ENCODE peak calls at places on chromosomes 4 and X, in nine cellular contexts. O is foreskin fibroblast, V is upper lobe of right lung, J is IMR-90, L is AG04449, K is GM13977, I is omental fat pad, C is fibroblast of lung, A is H9. T is an unnamed sample.

GRCh38 chr4:110869114-110869513 is 246.2 kb upstream of the PITX2 start:
- DNase-seq in O (peak), V (no peak), J (peak), L (peak), K (no peak), I (no peak), C (peak), A (no peak), T (no peak)

GRCh38 chr4:87112063-87112462 is 108.4 kb downstream of the KLHL8 start:
- DNase-seq in O (no peak), V (no peak), J (peak), L (no peak), K (no peak), I (no peak), C (no peak), A (no peak), T (no peak)

GRCh38 chr4:40953253-40954118 is 203.7 kb downstream of the NSUN7 start:
- DNase-seq in O (peak), V (no peak), J (no peak), L (no peak), K (no peak), I (no peak), C (no peak), A (no peak), T (no peak)

GRCh38 chr4:27692098-27692679 is 831.5 kb downstream of the STIM2 start:
- DNase-seq in O (no peak), V (no peak), J (peak), L (no peak), K (peak), I (no peak), C (peak), A (peak), T (no peak)

GRCh38 chrX:139203681-139204575 is 326.6 kb upstream of the F9 start:
- DNase-seq in O (no peak), V (peak), J (no peak), L (no peak), K (no peak), I (no peak), C (peak), A (no peak), T (peak)

GRCh38 chr4:7462509-7462971 is 27.8 kb upstream of the PSAPL1 start:
- DNase-seq in O (peak), V (no peak), J (peak), L (no peak), K (no peak), I (no peak), C (peak), A (peak), T (no peak)

GRCh38 chr4:112063260-112063659 is 82.0 kb upstream of the FAM241A start:
- DNase-seq in O (no peak), V (no peak), J (no peak), L (no peak), K (no peak), I (no peak), C (no peak), A (no peak), T (no peak)

GRCh38 chr4:76017056-76017686 is 6.1 kb downstream of the CXCL10 start:
- DNase-seq in O (no peak), V (no peak), J (no peak), L (no peak), K (no peak), I (no peak), C (no peak), A (no peak), T (no peak)

GRCh38 chr4:26687728-26688127 is 103.8 kb downstream of the TBC1D19 start:
- DNase-seq in O (peak), V (no peak), J (peak), L (peak), K (no peak), I (no peak), C (peak), A (no peak), T (no peak)

GRCh38 chrX:103343105-103343504 is 13.1 kb downstream of the TCEAL7 start:
- DNase-seq in O (peak), V (no peak), J (peak), L (no peak), K (peak), I (no peak), C (peak), A (no peak), T (no peak)

GRCh38 chr4:7325541-7325940 is 109.2 kb downstream of the PSAPL1 start:
- DNase-seq in O (no peak), V (no peak), J (no peak), L (no peak), K (no peak), I (no peak), C (no peak), A (no peak), T (no peak)

GRCh38 chrX:42748067-42748850 is 29.7 kb downstream of the PPP1R2C start:
- DNase-seq in O (peak), V (no peak), J (peak), L (no peak), K (no peak), I (no peak), C (peak), A (no peak), T (no peak)

GRCh38 chr4:108398836-108399235 is 221.5 kb upstream of the RPL34 start:
- DNase-seq in O (no peak), V (no peak), J (no peak), L (no peak), K (no peak), I (no peak), C (no peak), A (no peak), T (no peak)

GRCh38 chr4:71429106-71429505 is 90.3 kb downstream of the SLC4A4 start:
- DNase-seq in O (no peak), V (no peak), J (no peak), L (no peak), K (no peak), I (no peak), C (no peak), A (no peak), T (no peak)

GRCh38 chrX:153592966-153593688 is 5.8 kb downstream of the CCNQ start:
- DNase-seq in O (no peak), V (no peak), J (no peak), L (no peak), K (no peak), I (no peak), C (no peak), A (no peak), T (no peak)

GRCh38 chr4:158496030-158496741 is 25.5 kb upstream of the RXFP1 start:
- DNase-seq in O (no peak), V (peak), J (no peak), L (no peak), K (peak), I (peak), C (no peak), A (peak), T (peak)

GRCh38 chr4:46390353-46391058 is 578 bp upstream of the GABRA2 start:
- DNase-seq in O (no peak), V (no peak), J (no peak), L (no peak), K (no peak), I (no peak), C (no peak), A (peak), T (no peak)

GRCh38 chrX:16978193-16978984 is 31.9 kb downstream of the REPS2 start:
- DNase-seq in O (no peak), V (no peak), J (no peak), L (no peak), K (no peak), I (no peak), C (no peak), A (no peak), T (no peak)

GRCh38 chrX:110338850-110339373 is 19.7 kb upstream of the RTL9 start:
- DNase-seq in O (no peak), V (no peak), J (no peak), L (no peak), K (no peak), I (no peak), C (no peak), A (no peak), T (no peak)

GRCh38 chr4:8315343-8316250 is 46.0 kb downstream of the HTRA3 start:
- DNase-seq in O (peak), V (peak), J (peak), L (peak), K (no peak), I (no peak), C (peak), A (peak), T (peak)

GRCh38 chrX:43559643-43560042 is 96.5 kb upstream of the MAOA start:
- DNase-seq in O (peak), V (no peak), J (peak), L (no peak), K (no peak), I (no peak), C (peak), A (peak), T (peak)

GRCh38 chrX:109638158-109638557 is 13.2 kb upstream of the KCNE5 start:
- DNase-seq in O (no peak), V (no peak), J (no peak), L (no peak), K (no peak), I (no peak), C (no peak), A (no peak), T (no peak)

GRCh38 chr4:156293657-156294297 is 340.1 kb upstream of the CTSO start:
- DNase-seq in O (peak), V (no peak), J (peak), L (peak), K (no peak), I (no peak), C (peak), A (no peak), T (no peak)

GRCh38 chrX:130109429-130110378 is 593 bp downstream of the ELF4 start:
- DNase-seq in O (no peak), V (no peak), J (peak), L (no peak), K (no peak), I (no peak), C (no peak), A (no peak), T (no peak)

GRCh38 chr4:85807247-85807915 is 332.4 kb downstream of the ARHGAP24 start:
- DNase-seq in O (peak), V (no peak), J (no peak), L (no peak), K (no peak), I (no peak), C (peak), A (no peak), T (no peak)

GRCh38 chr4:41507292-41507933 is 30.5 kb upstream of the LIMCH1 start:
- DNase-seq in O (no peak), V (no peak), J (no peak), L (peak), K (no peak), I (no peak), C (peak), A (no peak), T (no peak)

GRCh38 chrX:44431206-44431605 is 87.7 kb upstream of the EFHC2 start:
- DNase-seq in O (no peak), V (no peak), J (peak), L (no peak), K (no peak), I (no peak), C (peak), A (no peak), T (no peak)

GRCh38 chrX:45850775-45851433 is 650.2 kb upstream of the DIPK2B start:
- DNase-seq in O (no peak), V (peak), J (peak), L (no peak), K (peak), I (no peak), C (peak), A (peak), T (peak)

GRCh38 chr4:37682701-37683401 is 3.3 kb downstream of the RELL1 start:
- DNase-seq in O (no peak), V (no peak), J (no peak), L (no peak), K (peak), I (no peak), C (no peak), A (no peak), T (no peak)

GRCh38 chr4:112421911-112422310 is 94.1 kb downstream of the NEUROG2 start:
- DNase-seq in O (no peak), V (no peak), J (no peak), L (no peak), K (no peak), I (no peak), C (no peak), A (no peak), T (no peak)

GRCh38 chr4:153257151-153257620 is 52.9 kb downstream of the TRIM2 start:
- DNase-seq in O (peak), V (no peak), J (peak), L (no peak), K (no peak), I (no peak), C (peak), A (peak), T (peak)

GRCh38 chr4:47468686-47469365 is 5.3 kb upstream of the COMMD8 start:
- DNase-seq in O (no peak), V (no peak), J (peak), L (no peak), K (no peak), I (no peak), C (peak), A (no peak), T (no peak)

GRCh38 chr4:54959656-54960055 is 165.7 kb downstream of the KDR start:
- DNase-seq in O (peak), V (no peak), J (peak), L (peak), K (no peak), I (no peak), C (peak), A (no peak), T (no peak)

GRCh38 chr4:87054900-87055299 is 120.1 kb downstream of the AFF1 start:
- DNase-seq in O (no peak), V (no peak), J (no peak), L (no peak), K (no peak), I (no peak), C (no peak), A (no peak), T (no peak)

GRCh38 chr4:172393220-172393619 is 580.0 kb downstream of the GALNTL6 start:
- DNase-seq in O (no peak), V (no peak), J (no peak), L (no peak), K (no peak), I (no peak), C (no peak), A (no peak), T (no peak)

DNA sequence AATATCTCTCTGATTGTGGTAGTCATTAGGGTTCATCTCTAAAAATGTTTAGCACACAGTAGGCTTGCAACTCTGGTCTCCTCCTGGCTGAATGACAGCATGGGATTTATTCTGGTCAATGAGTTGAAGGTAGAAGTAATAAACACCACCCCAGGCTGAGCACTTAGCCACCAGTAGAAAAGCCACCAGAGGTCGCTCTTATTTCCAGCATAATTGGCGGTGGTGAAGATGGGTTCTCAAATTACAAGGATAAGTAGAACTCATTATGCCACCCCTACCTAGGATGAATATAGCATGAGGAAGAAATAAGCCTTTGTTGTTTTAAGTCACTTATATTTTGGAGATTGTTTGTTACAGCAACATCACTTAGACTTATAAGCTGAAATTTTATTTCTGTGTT is 302.7 kb downstream of the GPM6A start:
- DNase-seq in O (no peak), V (no peak), J (no peak), L (no peak), K (no peak), I (no peak), C (no peak), A (peak), T (no peak)
- TF ChIP-seq CTCF in O (no peak), V (no peak), J (no peak), L (no peak), K (peak), I (no peak), C (no peak), A (peak), T (no peak)

GRCh38 chrX:51461053-51462050 is 35.0 kb downstream of the NUDT11 start:
- DNase-seq in O (peak), V (no peak), J (peak), L (no peak), K (peak), I (no peak), C (peak), A (peak), T (peak)
- TF ChIP-seq CTCF in O (peak), V (peak), J (peak), L (peak), K (peak), I (no peak), C (peak), A (peak), T (peak)

DNA sequence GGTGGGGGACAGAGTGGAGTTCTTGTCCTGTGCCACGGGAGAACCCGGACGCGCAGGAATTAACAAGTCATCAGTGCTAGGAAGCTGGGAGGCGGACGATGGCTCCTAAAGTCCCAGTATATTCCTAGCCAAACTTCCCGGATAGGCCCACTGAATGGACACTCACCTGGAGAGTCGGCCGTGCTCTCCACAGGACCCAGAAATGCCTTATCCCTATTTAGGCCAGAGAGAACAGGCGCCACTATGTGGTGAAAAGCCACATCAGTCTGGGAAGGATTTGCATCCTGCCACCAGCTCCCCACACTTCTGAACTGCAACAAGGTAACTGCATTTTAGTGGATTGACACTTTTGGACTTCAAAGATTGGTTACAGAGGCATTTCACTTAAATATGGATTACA is 1.1 kb downstream of the CFAP299 start:
- DNase-seq in O (no peak), V (peak), J (peak), L (no peak), K (no peak), I (no peak), C (peak), A (peak), T (no peak)
- TF ChIP-seq CTCF in O (peak), V (peak), J (peak), L (peak), K (no peak), I (no peak), C (peak), A (peak), T (peak)

DNA sequence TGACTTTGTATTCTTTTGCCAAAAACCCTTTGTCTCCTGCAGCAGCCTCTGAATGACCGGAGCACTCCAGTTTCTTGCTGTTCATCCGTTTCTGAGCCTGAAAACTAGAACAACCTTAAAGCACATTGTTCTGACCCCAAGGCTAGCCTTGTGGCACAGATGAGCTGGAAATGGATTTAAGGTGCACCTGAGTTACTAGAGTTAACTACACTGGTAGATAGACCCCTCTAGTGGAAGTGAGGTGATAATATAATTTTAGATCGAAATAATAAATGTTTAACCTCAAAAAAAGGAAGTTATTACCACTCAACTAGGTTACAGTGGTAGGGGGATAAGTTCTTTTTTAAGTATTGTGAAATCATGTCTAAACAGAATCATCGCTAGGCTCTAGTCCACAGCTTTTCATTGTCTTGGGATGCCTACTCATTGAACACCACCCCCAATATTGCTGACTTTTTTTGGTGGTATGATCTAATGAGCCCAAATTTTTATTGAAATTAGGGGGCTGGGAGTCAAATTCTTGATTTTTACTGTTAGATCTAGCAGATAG is 2.7 kb downstream of the PLS3 start:
- DNase-seq in O (no peak), V (no peak), J (no peak), L (no peak), K (peak), I (no peak), C (no peak), A (no peak), T (no peak)
- TF ChIP-seq CTCF in O (no peak), V (no peak), J (no peak), L (no peak), K (no peak), I (no peak), C (no peak), A (peak), T (no peak)

GRCh38 chr4:11701978-11702377 is 273.3 kb upstream of the HS3ST1 start:
- DNase-seq in O (no peak), V (no peak), J (no peak), L (no peak), K (no peak), I (no peak), C (no peak), A (peak), T (no peak)
- TF ChIP-seq CTCF in O (no peak), V (no peak), J (no peak), L (no peak), K (no peak), I (no peak), C (no peak), A (peak), T (no peak)

DNA sequence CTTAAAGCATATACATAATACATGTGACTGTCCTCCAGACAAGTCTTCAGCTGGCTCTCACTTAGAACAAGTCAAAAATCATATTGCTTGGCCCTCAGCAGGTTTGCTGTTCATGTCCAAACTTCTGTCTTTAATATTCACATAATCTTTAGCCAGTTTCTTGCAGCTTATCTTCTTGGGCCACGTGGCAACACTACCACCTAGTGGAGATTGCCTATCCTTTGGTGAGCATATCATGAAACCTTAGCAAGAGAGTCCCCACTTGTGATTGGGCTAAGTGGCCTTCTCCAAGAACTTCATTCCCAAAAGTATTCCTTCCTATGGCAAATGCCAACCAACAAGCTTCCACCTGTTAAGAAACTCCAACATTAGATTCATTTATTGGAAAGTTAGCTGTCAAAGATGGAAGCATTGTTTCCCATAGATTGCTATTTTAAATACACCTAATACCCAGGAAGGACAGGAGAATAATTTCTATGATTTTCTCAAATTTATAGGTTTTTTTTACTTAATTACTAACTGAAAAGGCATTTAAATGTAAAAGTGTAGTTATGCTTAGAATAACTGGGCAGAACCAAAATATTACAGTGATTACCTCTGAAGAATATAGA is 231.9 kb upstream of the INTU start:
- DNase-seq in O (peak), V (no peak), J (peak), L (peak), K (peak), I (no peak), C (peak), A (peak), T (peak)
- TF ChIP-seq CTCF in O (peak), V (peak), J (peak), L (peak), K (peak), I (no peak), C (peak), A (peak), T (peak)